ENCODE peak calls at places on chromosomes 5 and 9, in five cellular contexts. T is stimulated activated CD8-positive, alpha-beta memory T cell treated with anti-CD3 and anti-CD28 coated beads, Interleukin-7, amount 100 ng/mL, for 24 hours; P is EH; U is H1; H is activated T-cell treated with anti-CD3 and anti-CD28 coated beads for 48 hours. A is an unnamed sample.
A peak's percentile ranks its signal among the peaks of the same experiment; 100 is the strongest.

GRCh38 chr5:50726475-50727148 is 60.2 kb downstream of the PARP8 start:
- DNase-seq in T (no peak), P (no peak), U (no peak), H (no peak), A (no peak)

GRCh38 chr9:112764344-112764743 is 13.8 kb downstream of the SNX30 start:
- DNase-seq in T (no peak), P (peak; percentile 78), U (no peak), H (no peak), A (peak; percentile 57)

GRCh38 chr5:90940227-90940995 is 381.8 kb downstream of the ADGRV1 start:
- DNase-seq in T (no peak), P (peak; percentile 35), U (peak; percentile 53), H (peak; percentile 15), A (no peak)

GRCh38 chr5:180402716-180403115 is 49.6 kb upstream of the GFPT2 start:
- DNase-seq in T (no peak), P (no peak), U (no peak), H (no peak), A (no peak)

GRCh38 chr5:56512314-56512996 is 279.3 kb upstream of the ANKRD55 start:
- DNase-seq in T (no peak), P (no peak), U (no peak), H (no peak), A (no peak)

GRCh38 chr9:76475691-76476090 is 16.7 kb downstream of the GCNT1 start:
- DNase-seq in T (no peak), P (no peak), U (no peak), H (no peak), A (no peak)

GRCh38 chr5:128695791-128696520 is 157.9 kb upstream of the FBN2 start:
- DNase-seq in T (no peak), P (peak; percentile 17), U (no peak), H (no peak), A (peak; percentile 55)

GRCh38 chr9:133103183-133103986 is 17.7 kb downstream of the RALGDS start:
- DNase-seq in T (no peak), P (peak; percentile 54), U (peak; percentile 93), H (no peak), A (no peak)